ENCODE peak calls at places on chromosomes 3 and 15, in ten cellular contexts. J is fibroblast of lung; W is heart right ventricle; X is GF-D8; Y is iPS-NIHi11; T is amygdala; B is HT-29; P is stimulated activated CD8-positive, alpha-beta memory T cell treated with anti-CD3 and anti-CD28 coated beads, Interleukin-7, amount 100 ng/mL, for 48 hours; Q is fibroblast of the aortic adventitia; L is 8988T. R is an unnamed sample.

GRCh38 chr3:186990282-186990681 is 60.0 kb downstream of the ST6GAL1 start:
- DNase-seq in Q (no peak), T (no peak), X (no peak), B (no peak), Y (no peak), P (no peak), J (peak), W (no peak), L (no peak), R (no peak)

GRCh38 chr3:156240642-156241041 is 120.3 kb downstream of the KCNAB1 start:
- DNase-seq in L (no peak), B (no peak), Q (no peak), T (no peak), Y (no peak), P (no peak), J (no peak), X (no peak), W (no peak), R (no peak)

GRCh38 chr3:134308350-134308891 is 57.8 kb upstream of the RYK start:
- DNase-seq in Q (peak), X (no peak), W (peak), B (peak), P (peak), L (no peak), T (peak), Y (peak), J (peak), R (peak)

GRCh38 chr3:127786358-127787070 is 35.8 kb downstream of the MGLL start:
- DNase-seq in P (no peak), W (peak), T (peak), Q (peak), Y (no peak), B (peak), L (no peak), X (peak), J (peak), R (no peak)

GRCh38 chr3:53075743-53076140 is 29.9 kb upstream of the SFMBT1 start:
- DNase-seq in L (no peak), W (no peak), Y (no peak), B (no peak), Q (no peak), X (no peak), T (no peak), J (no peak), P (no peak), R (no peak)

GRCh38 chr3:13650210-13651056 is 101.5 kb downstream of the FBLN2 start:
- DNase-seq in W (peak), L (peak), Q (peak), T (peak), Y (peak), B (peak), X (no peak), J (peak), P (peak), R (peak)

GRCh38 chr15:43948691-43949325 is 122.0 kb downstream of the WDR76 start:
- DNase-seq in X (no peak), W (no peak), T (no peak), L (no peak), Q (no peak), B (no peak), Y (no peak), P (no peak), J (peak), R (no peak)

GRCh38 chr3:51687472-51688205 is 16.6 kb downstream of the TEX264 start:
- DNase-seq in P (no peak), B (no peak), W (peak), Q (no peak), Y (no peak), T (no peak), L (no peak), J (peak), X (no peak), R (peak)

GRCh38 chr3:134463676-134464611 is 21.8 kb downstream of the ANAPC13 start:
- DNase-seq in J (peak), Q (peak), Y (peak), P (no peak), B (no peak), T (peak), L (no peak), X (no peak), W (peak), R (peak)

GRCh38 chr3:27200721-27201434 is 168.3 kb downstream of the NEK10 start:
- DNase-seq in P (no peak), Y (no peak), X (no peak), W (no peak), Q (no peak), L (no peak), B (peak), J (no peak), T (no peak), R (no peak)

GRCh38 chr3:45861043-45861846 is 19.3 kb upstream of the LZTFL1 start:
- DNase-seq in L (no peak), X (no peak), B (no peak), W (no peak), Q (no peak), T (no peak), J (no peak), P (no peak), Y (no peak), R (no peak)

GRCh38 chr3:108477511-108478147 is 32.8 kb downstream of the MYH15 start:
- DNase-seq in P (peak), L (no peak), X (no peak), W (peak), J (peak), Y (peak), Q (peak), T (no peak), B (peak), R (peak)